ENCODE peak calls at places on chromosome 13, in seven cellular contexts. E is anterior cingulate cortex; O is progenitor cell of endocrine pancreas; U is stimulated activated CD8-positive, alpha-beta memory T cell treated with anti-CD3 and anti-CD28 coated beads, Interleukin-15, amount 100 ng/mL, for 24 hours; G is activated CD4-positive, alpha-beta T cell treated with anti-CD3 and anti-CD28 coated beads, Interleukin-2, amount 50 U/mL, for 48 hours; R is transverse colon; J is RPMI7951. D is an unnamed sample.

GRCh38 chr13:24723206-24723605 is 40.8 kb upstream of the RNF17 start:
- DNase-seq in E (no peak), O (no peak), U (no peak), G (no peak), R (no peak), J (no peak), D (no peak)

GRCh38 chr13:47288546-47288945 is 391.7 kb upstream of the HTR2A start:
- DNase-seq in E (no peak), O (no peak), U (no peak), G (no peak), R (no peak), J (no peak), D (no peak)

GRCh38 chr13:101965096-101965495 is 436.8 kb downstream of the FGF14 start:
- DNase-seq in E (no peak), O (no peak), U (no peak), G (no peak), R (no peak), J (no peak), D (no peak)

GRCh38 chr13:75612354-75612753 is 23.8 kb upstream of the LMO7 start:
- DNase-seq in E (no peak), O (no peak), U (no peak), G (no peak), R (no peak), J (no peak), D (peak)

GRCh38 chr13:108834193-108834592 is 204.8 kb downstream of the MYO16 start:
- DNase-seq in E (no peak), O (no peak), U (no peak), G (no peak), R (no peak), J (no peak), D (no peak)

GRCh38 chr13:108859202-108860012 is 230.0 kb downstream of the MYO16 start:
- DNase-seq in E (no peak), O (no peak), U (no peak), G (no peak), R (no peak), J (peak), D (peak)

GRCh38 chr13:41028051-41028450 is 8.9 kb upstream of the ELF1 start:
- DNase-seq in E (no peak), O (no peak), U (no peak), G (no peak), R (no peak), J (peak), D (no peak)

GRCh38 chr13:20475927-20476691 is 49.5 kb downstream of the CRYL1 start:
- DNase-seq in E (no peak), O (no peak), U (peak), G (peak), R (peak), J (no peak), D (no peak)

GRCh38 chr13:71540098-71540497 is 326.9 kb downstream of the DACH1 start:
- DNase-seq in E (no peak), O (no peak), U (no peak), G (no peak), R (no peak), J (no peak), D (no peak)

GRCh38 chr13:111857846-111858560 is 208.9 kb upstream of the SOX1 start:
- DNase-seq in E (no peak), O (no peak), U (no peak), G (no peak), R (no peak), J (no peak), D (no peak)

GRCh38 chr13:33244210-33244906 is 41.2 kb downstream of the STARD13 start:
- DNase-seq in E (no peak), O (no peak), U (no peak), G (no peak), R (no peak), J (peak), D (no peak)

GRCh38 chr13:75458696-75459422 is 23.1 kb downstream of the TBC1D4 start:
- DNase-seq in E (no peak), O (no peak), U (no peak), G (no peak), R (peak), J (no peak), D (no peak)

GRCh38 chr13:110187501-110188161 is 119.3 kb downstream of the COL4A1 start:
- DNase-seq in E (no peak), O (no peak), U (no peak), G (no peak), R (no peak), J (peak), D (peak)

GRCh38 chr13:29754486-29754806 is 96.0 kb downstream of the UBL3 start:
- DNase-seq in E (no peak), O (no peak), U (no peak), G (no peak), R (no peak), J (peak), D (peak)

GRCh38 chr13:113740661-113741060 is 18.4 kb upstream of the TMEM255B start:
- DNase-seq in E (no peak), O (no peak), U (no peak), G (no peak), R (no peak), J (no peak), D (no peak)

GRCh38 chr13:39105110-39105509 is 66.9 kb downstream of the NHLRC3 start:
- DNase-seq in E (no peak), O (no peak), U (no peak), G (no peak), R (no peak), J (peak), D (no peak)

GRCh38 chr13:45209229-45209628 is 8.4 kb upstream of the KCTD4 start:
- DNase-seq in E (no peak), O (no peak), U (no peak), G (no peak), R (no peak), J (no peak), D (no peak)

GRCh38 chr13:98476538-98476966 is 100.4 kb downstream of the STK24 start:
- DNase-seq in E (no peak), O (no peak), U (peak), G (peak), R (peak), J (peak), D (peak)

GRCh38 chr13:111883571-111884343 is 183.2 kb upstream of the SOX1 start:
- DNase-seq in E (no peak), O (no peak), U (no peak), G (no peak), R (no peak), J (no peak), D (no peak)

GRCh38 chr13:112968910-112969691 is at the start of gene MCF2L:
- DNase-seq in E (no peak), O (no peak), U (peak), G (peak), R (peak), J (peak), D (peak)

GRCh38 chr13:41974262-41974900 is 13.5 kb upstream of the VWA8 start:
- DNase-seq in E (no peak), O (no peak), U (no peak), G (no peak), R (no peak), J (no peak), D (no peak)

GRCh38 chr13:30178976-30179375 is 128.4 kb downstream of the KATNAL1 start:
- DNase-seq in E (no peak), O (no peak), U (no peak), G (no peak), R (no peak), J (no peak), D (no peak)

GRCh38 chr13:113979791-113980471 is 6.1 kb upstream of the C13orf46 start:
- DNase-seq in E (no peak), O (no peak), U (no peak), G (no peak), R (no peak), J (no peak), D (no peak)

GRCh38 chr13:114310961-114311360 is 3.3 kb upstream of the CHAMP1 start:
- DNase-seq in E (no peak), O (no peak), U (no peak), G (no peak), R (no peak), J (no peak), D (no peak)

GRCh38 chr13:48493851-48494250 is 39.0 kb downstream of the RCBTB2 start:
- DNase-seq in E (no peak), O (no peak), U (no peak), G (no peak), R (no peak), J (peak), D (peak)

GRCh38 chr13:101307181-101307701 is 109.1 kb downstream of the NALCN start:
- DNase-seq in E (no peak), O (no peak), U (no peak), G (no peak), R (no peak), J (peak), D (peak)

GRCh38 chr13:39581177-39581576 is 21.8 kb downstream of the LHFPL6 start:
- DNase-seq in E (no peak), O (no peak), U (no peak), G (no peak), R (no peak), J (no peak), D (no peak)

GRCh38 chr13:38899581-38899980 is 91.0 kb downstream of the STOML3 start:
- DNase-seq in E (no peak), O (no peak), U (no peak), G (no peak), R (no peak), J (no peak), D (no peak)